ENCODE peak calls at places on chromosomes 2 and 18, in four cellular contexts. E is stimulated activated CD4-positive, alpha-beta T cell treated with anti-CD3 and anti-CD28 coated beads, Interleukin-1b, Interleukin-23, amount 100 ng/mL, for 4 hours; X is non-pigmented ciliary epithelial cell; C is EL. U is an unnamed sample.
A peak's percentile ranks its signal among the peaks of the same experiment; 100 is the strongest.

GRCh38 chr18:36828157-36828629 is 609 bp downstream of the TPGS2 start:
- DNase-seq in E (no peak), X (no peak), C (peak; percentile 64), U (peak; percentile 56)

GRCh38 chr18:39701839-39702238 is 2136.2 kb upstream of the CELF4 start:
- DNase-seq in E (no peak), X (peak; percentile 22), C (peak; percentile 16), U (no peak)

GRCh38 chr2:101270700-101271259 is 18.1 kb downstream of the CNOT11 start:
- DNase-seq in E (no peak), X (no peak), C (no peak), U (no peak)

GRCh38 chr18:45567123-45567522 is 48.2 kb upstream of the SLC14A2 start:
- DNase-seq in E (no peak), X (peak; percentile 34), C (no peak), U (no peak)

GRCh38 chr2:202091476-202091875 is 18.4 kb downstream of the KIAA2012 start:
- DNase-seq in E (no peak), X (no peak), C (no peak), U (no peak)

GRCh38 chr18:35497006-35497333 is 790 bp downstream of the INO80C start:
- DNase-seq in E (no peak), X (no peak), C (no peak), U (peak; percentile 53)

GRCh38 chr18:68944330-68944729 is 146.4 kb downstream of the CCDC102B start:
- DNase-seq in E (no peak), X (no peak), C (no peak), U (peak; percentile 76)

GRCh38 chr2:61257446-61257845 is 95.5 kb downstream of the C2orf74 start:
- DNase-seq in E (no peak), X (no peak), C (no peak), U (no peak)

GRCh38 chr2:85134255-85135065 is 1.3 kb downstream of the TCF7L1 start:
- DNase-seq in E (no peak), X (no peak), C (peak; percentile 13), U (peak; percentile 34)

GRCh38 chr2:48347712-48348111 is 182.2 kb upstream of the STON1 start:
- DNase-seq in E (no peak), X (no peak), C (no peak), U (peak; percentile 15)

GRCh38 chr2:8543412-8544167 is 138.3 kb upstream of the ID2 start:
- DNase-seq in E (peak; percentile 57), X (peak; percentile 51), C (peak; percentile 90), U (no peak)

GRCh38 chr2:43950383-43951008 is 45.3 kb downstream of the LRPPRC start:
- DNase-seq in E (no peak), X (no peak), C (peak; percentile 38), U (peak; percentile 58)

GRCh38 chr2:28326469-28326805 is 66.2 kb upstream of the FOSL2 start:
- DNase-seq in E (no peak), X (no peak), C (no peak), U (no peak)

GRCh38 chr2:241555711-241556110 is 2.8 kb upstream of the BOK start:
- DNase-seq in E (no peak), X (no peak), C (no peak), U (no peak)

GRCh38 chr2:69567157-69567908 is 76.2 kb downstream of the AAK1 start:
- DNase-seq in E (no peak), X (peak; percentile 40), C (peak; percentile 92), U (no peak)

GRCh38 chr2:134461511-134461910 is 207.6 kb downstream of the MGAT5 start:
- DNase-seq in E (no peak), X (no peak), C (peak; percentile 22), U (no peak)

GRCh38 chr2:28231110-28231621 is 161.5 kb upstream of the FOSL2 start:
- DNase-seq in E (no peak), X (no peak), C (peak; percentile 69), U (no peak)

GRCh38 chr2:17608251-17608650 is 67.8 kb downstream of the VSNL1 start:
- DNase-seq in E (no peak), X (no peak), C (no peak), U (peak; percentile 29)

GRCh38 chr18:78673516-78674321 is 305.9 kb upstream of the SALL3 start:
- DNase-seq in E (no peak), X (no peak), C (no peak), U (no peak)